ENCODE peak calls at places on chromosome 3, in nine cellular contexts. One of them, this sample, is unnamed. For H3K4me1, the result is how much of the 10 kb centered on the place peaks cover.

GRCh38 chr3:49406571-49407565 is 4.9 kb downstream of the RHOA start:
- DNase-seq in GM23248: no peak
- DNase-seq in adrenal gland: no peak
- DNase-seq in Panc1: no peak
- DNase-seq in body of pancreas: no peak
- DNase-seq in astrocyte: no peak
- DNase-seq in stomach: no peak
- DNase-seq in neural progenitor cell: no peak
- DNase-seq in heart left ventricle: no peak
- DNase-seq in this sample: no peak

GRCh38 chr3:52092891-52093290 is 36.5 kb upstream of the DUSP7 start:
- DNase-seq in stomach: no peak
- DNase-seq in Panc1: no peak
- DNase-seq in body of pancreas: no peak
- DNase-seq in GM23248: no peak
- DNase-seq in adrenal gland: no peak
- DNase-seq in neural progenitor cell: no peak
- DNase-seq in heart left ventricle: no peak
- DNase-seq in astrocyte: no peak
- DNase-seq in this sample: no peak

GRCh38 chr3:149332227-149332765 is 1.1 kb downstream of the TM4SF18 start:
- DNase-seq in astrocyte: no peak
- DNase-seq in heart left ventricle: no peak
- DNase-seq in Panc1: no peak
- DNase-seq in neural progenitor cell: no peak
- DNase-seq in adrenal gland: no peak
- DNase-seq in stomach: no peak
- DNase-seq in GM23248: peak
- DNase-seq in body of pancreas: no peak
- DNase-seq in this sample: no peak

GRCh38 chr3:194023501-194024280 is 112.3 kb upstream of the HES1 start:
- DNase-seq in astrocyte: no peak
- DNase-seq in stomach: no peak
- DNase-seq in GM23248: no peak
- DNase-seq in body of pancreas: no peak
- DNase-seq in adrenal gland: no peak
- DNase-seq in neural progenitor cell: no peak
- DNase-seq in heart left ventricle: no peak
- DNase-seq in Panc1: no peak
- DNase-seq in this sample: no peak

GRCh38 chr3:168061332-168061996 is 34.3 kb downstream of the GOLIM4 start:
- DNase-seq in Panc1: no peak
- DNase-seq in astrocyte: no peak
- DNase-seq in body of pancreas: no peak
- DNase-seq in adrenal gland: no peak
- DNase-seq in stomach: no peak
- DNase-seq in heart left ventricle: no peak
- DNase-seq in neural progenitor cell: no peak
- DNase-seq in GM23248: peak
- DNase-seq in this sample: no peak

GRCh38 chr3:101259485-101260341 is 60.7 kb downstream of the IMPG2 start:
- DNase-seq in astrocyte: no peak
- DNase-seq in GM23248: no peak
- DNase-seq in heart left ventricle: no peak
- DNase-seq in body of pancreas: no peak
- DNase-seq in neural progenitor cell: no peak
- DNase-seq in adrenal gland: no peak
- DNase-seq in stomach: no peak
- DNase-seq in Panc1: no peak
- DNase-seq in this sample: no peak

GRCh38 chr3:172512363-172512762 is 10.9 kb downstream of the TNFSF10 start:
- DNase-seq in Panc1: no peak
- DNase-seq in GM23248: no peak
- DNase-seq in neural progenitor cell: no peak
- DNase-seq in body of pancreas: peak
- DNase-seq in heart left ventricle: peak
- DNase-seq in adrenal gland: peak
- DNase-seq in astrocyte: peak
- DNase-seq in stomach: peak
- DNase-seq in this sample: peak

GRCh38 chr3:112109313-112109712 is 23.1 kb downstream of the C3orf52 start:
- DNase-seq in GM23248: no peak
- DNase-seq in Panc1: no peak
- DNase-seq in body of pancreas: no peak
- DNase-seq in adrenal gland: no peak
- DNase-seq in heart left ventricle: no peak
- DNase-seq in stomach: no peak
- DNase-seq in neural progenitor cell: no peak
- DNase-seq in astrocyte: no peak
- DNase-seq in this sample: no peak

GRCh38 chr3:17639765-17640164 is 102.7 kb downstream of the TBC1D5 start:
- DNase-seq in Panc1: peak
- DNase-seq in GM23248: peak
- DNase-seq in heart left ventricle: no peak
- DNase-seq in astrocyte: peak
- DNase-seq in adrenal gland: no peak
- DNase-seq in stomach: no peak
- DNase-seq in neural progenitor cell: no peak
- DNase-seq in body of pancreas: no peak
- DNase-seq in this sample: peak

GRCh38 chr3:48024401-48024800 is 8.2 kb upstream of the MAP4 start:
- DNase-seq in heart left ventricle: no peak
- DNase-seq in GM23248: peak
- DNase-seq in astrocyte: no peak
- DNase-seq in neural progenitor cell: no peak
- DNase-seq in Panc1: no peak
- DNase-seq in adrenal gland: no peak
- DNase-seq in body of pancreas: no peak
- DNase-seq in stomach: no peak
- DNase-seq in this sample: no peak

GRCh38 chr3:127688416-127689265 is 15.9 kb downstream of the ABTB1 start:
- DNase-seq in GM23248: peak
- DNase-seq in astrocyte: peak
- DNase-seq in body of pancreas: no peak
- DNase-seq in stomach: no peak
- DNase-seq in neural progenitor cell: peak
- DNase-seq in Panc1: no peak
- DNase-seq in heart left ventricle: no peak
- DNase-seq in adrenal gland: no peak
- DNase-seq in this sample: no peak

GRCh38 chr3:67386446-67386845 is 268.0 kb downstream of the SUCLG2 start:
- DNase-seq in neural progenitor cell: no peak
- DNase-seq in stomach: no peak
- DNase-seq in body of pancreas: no peak
- DNase-seq in adrenal gland: no peak
- DNase-seq in heart left ventricle: no peak
- DNase-seq in GM23248: no peak
- DNase-seq in Panc1: no peak
- DNase-seq in astrocyte: no peak
- DNase-seq in this sample: no peak

GRCh38 chr3:146540236-146540635 is 4.2 kb downstream of the PLSCR1 start:
- DNase-seq in stomach: no peak
- DNase-seq in GM23248: no peak
- DNase-seq in heart left ventricle: no peak
- DNase-seq in body of pancreas: no peak
- DNase-seq in Panc1: no peak
- DNase-seq in adrenal gland: no peak
- DNase-seq in neural progenitor cell: no peak
- DNase-seq in astrocyte: no peak
- DNase-seq in this sample: no peak

GRCh38 chr3:141261472-141262171 is 30.0 kb downstream of the PXYLP1 start:
- DNase-seq in body of pancreas: no peak
- DNase-seq in stomach: no peak
- DNase-seq in heart left ventricle: no peak
- DNase-seq in GM23248: peak
- DNase-seq in astrocyte: no peak
- DNase-seq in neural progenitor cell: no peak
- DNase-seq in Panc1: no peak
- DNase-seq in adrenal gland: no peak
- DNase-seq in this sample: no peak

GRCh38 chr3:120622870-120623718 is 27.0 kb downstream of the NDUFB4 start:
- DNase-seq in neural progenitor cell: peak
- DNase-seq in Panc1: peak
- DNase-seq in adrenal gland: no peak
- DNase-seq in GM23248: peak
- DNase-seq in astrocyte: peak
- DNase-seq in body of pancreas: no peak
- DNase-seq in stomach: no peak
- DNase-seq in heart left ventricle: no peak
- DNase-seq in this sample: no peak

GRCh38 chr3:52811452-52812011 is 16.9 kb downstream of the ITIH3 start:
- DNase-seq in heart left ventricle: no peak
- DNase-seq in stomach: no peak
- DNase-seq in body of pancreas: no peak
- DNase-seq in neural progenitor cell: no peak
- DNase-seq in astrocyte: no peak
- DNase-seq in GM23248: no peak
- DNase-seq in adrenal gland: no peak
- DNase-seq in Panc1: no peak
- DNase-seq in this sample: no peak

GRCh38 chr3:16242177-16242576 is 22.6 kb downstream of the DPH3 start:
- DNase-seq in adrenal gland: no peak
- DNase-seq in neural progenitor cell: no peak
- DNase-seq in heart left ventricle: no peak
- DNase-seq in astrocyte: no peak
- DNase-seq in Panc1: no peak
- DNase-seq in stomach: no peak
- DNase-seq in GM23248: no peak
- DNase-seq in body of pancreas: no peak
- DNase-seq in this sample: no peak

GRCh38 chr3:143327388-143327787 is 207.8 kb downstream of the CHST2 start:
- DNase-seq in stomach: no peak
- DNase-seq in body of pancreas: no peak
- DNase-seq in Panc1: no peak
- DNase-seq in heart left ventricle: no peak
- DNase-seq in astrocyte: no peak
- DNase-seq in adrenal gland: no peak
- DNase-seq in neural progenitor cell: no peak
- DNase-seq in GM23248: peak
- DNase-seq in this sample: no peak

GRCh38 chr3:49673131-49673714 is 928 bp upstream of the APEH start:
- DNase-seq in adrenal gland: no peak
- DNase-seq in GM23248: no peak
- DNase-seq in astrocyte: no peak
- DNase-seq in stomach: no peak
- DNase-seq in body of pancreas: no peak
- DNase-seq in Panc1: no peak
- DNase-seq in heart left ventricle: no peak
- DNase-seq in neural progenitor cell: peak
- DNase-seq in this sample: no peak

GRCh38 chr3:23712095-23712494 is 93.7 kb upstream of the UBE2E1 start:
- DNase-seq in adrenal gland: no peak
- DNase-seq in GM23248: peak
- DNase-seq in heart left ventricle: no peak
- DNase-seq in stomach: no peak
- DNase-seq in Panc1: no peak
- DNase-seq in body of pancreas: no peak
- DNase-seq in astrocyte: no peak
- DNase-seq in neural progenitor cell: no peak
- DNase-seq in this sample: no peak

DNA sequence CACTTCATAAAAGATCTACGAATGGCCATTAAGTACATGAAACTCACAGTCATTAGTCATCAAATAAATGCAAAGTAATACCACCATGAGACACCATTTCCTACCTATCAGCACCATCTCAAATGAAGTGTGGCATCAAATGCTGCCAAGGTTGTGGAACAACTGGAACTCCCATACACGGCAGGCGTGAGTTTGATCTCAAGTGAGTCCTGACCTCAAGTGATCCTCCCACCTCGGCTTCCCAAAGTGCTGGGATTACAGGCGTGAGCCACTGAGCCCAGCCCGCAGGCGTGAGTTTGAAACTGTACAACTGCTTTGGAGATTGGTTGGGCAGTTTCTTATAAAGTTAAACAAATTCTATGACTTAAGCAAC is 28.8 kb upstream of the HDAC11 start:
- DNase-seq in neural progenitor cell: no peak
- DNase-seq in heart left ventricle: no peak
- DNase-seq in GM23248: peak
- DNase-seq in Panc1: no peak
- DNase-seq in stomach: no peak
- DNase-seq in astrocyte: peak
- DNase-seq in body of pancreas: peak
- DNase-seq in adrenal gland: no peak
- DNase-seq in this sample: no peak
- H3K27ac ChIP-seq in neural progenitor cell: no peak
- H3K27ac ChIP-seq in heart left ventricle: peak
- H3K27ac ChIP-seq in GM23248: peak
- H3K27ac ChIP-seq in Panc1: peak
- H3K27ac ChIP-seq in stomach: peak
- H3K27ac ChIP-seq in astrocyte: peak
- H3K27ac ChIP-seq in body of pancreas: no peak
- H3K27ac ChIP-seq in adrenal gland: peak
- H3K27ac ChIP-seq in this sample: no peak

GRCh38 chr3:46542801-46543201 is 23.3 kb downstream of the LRRC2 start:
- DNase-seq in GM23248: no peak
- DNase-seq in adrenal gland: no peak
- DNase-seq in heart left ventricle: no peak
- DNase-seq in Panc1: no peak
- DNase-seq in astrocyte: no peak
- DNase-seq in stomach: no peak
- DNase-seq in neural progenitor cell: no peak
- DNase-seq in body of pancreas: no peak
- DNase-seq in this sample: no peak
- H3K4me1 ChIP-seq in GM23248: under half
- H3K4me1 ChIP-seq in adrenal gland: under half
- H3K4me1 ChIP-seq in heart left ventricle: under half
- H3K4me1 ChIP-seq in Panc1: under half
- H3K4me1 ChIP-seq in astrocyte: under half
- H3K4me1 ChIP-seq in stomach: under half
- H3K4me1 ChIP-seq in neural progenitor cell: under half
- H3K4me1 ChIP-seq in body of pancreas: under half
- H3K4me1 ChIP-seq in this sample: under half

GRCh38 chr3:72345237-72345878 is 502.9 kb downstream of the SHQ1 start:
- DNase-seq in GM23248: no peak
- DNase-seq in astrocyte: peak
- DNase-seq in stomach: no peak
- DNase-seq in adrenal gland: no peak
- DNase-seq in Panc1: no peak
- DNase-seq in neural progenitor cell: no peak
- DNase-seq in heart left ventricle: no peak
- DNase-seq in body of pancreas: no peak
- DNase-seq in this sample: no peak
- H3K27ac ChIP-seq in GM23248: peak
- H3K27ac ChIP-seq in astrocyte: no peak
- H3K27ac ChIP-seq in stomach: peak
- H3K27ac ChIP-seq in adrenal gland: no peak
- H3K27ac ChIP-seq in Panc1: no peak
- H3K27ac ChIP-seq in neural progenitor cell: no peak
- H3K27ac ChIP-seq in heart left ventricle: no peak
- H3K27ac ChIP-seq in body of pancreas: no peak
- H3K27ac ChIP-seq in this sample: no peak

DNA sequence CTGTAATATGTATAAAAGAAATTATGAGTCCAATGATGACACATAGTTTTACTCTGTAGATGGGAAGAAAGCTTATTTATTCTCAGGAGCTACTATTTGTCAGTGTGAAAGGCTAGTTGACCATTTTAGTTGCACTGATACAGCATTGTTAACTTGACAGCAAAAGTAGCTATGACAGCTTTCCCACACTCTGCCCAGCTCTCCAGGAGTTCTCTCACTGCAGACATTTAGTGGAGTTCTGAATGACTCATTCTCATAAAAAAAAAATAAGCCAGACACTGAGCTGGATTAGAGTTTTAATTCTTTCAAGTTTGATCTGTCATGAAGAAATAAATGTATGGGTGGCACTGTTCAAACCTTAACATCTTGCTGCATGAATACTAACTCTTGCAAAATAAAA is 77.2 kb upstream of the CFAP20DC start:
- DNase-seq in adrenal gland: no peak
- DNase-seq in GM23248: peak
- DNase-seq in stomach: no peak
- DNase-seq in Panc1: no peak
- DNase-seq in body of pancreas: no peak
- DNase-seq in heart left ventricle: no peak
- DNase-seq in neural progenitor cell: no peak
- DNase-seq in astrocyte: peak
- DNase-seq in this sample: no peak
- H3K4me1 ChIP-seq in adrenal gland: under half
- H3K4me1 ChIP-seq in GM23248: under half
- H3K4me1 ChIP-seq in stomach: under half
- H3K4me1 ChIP-seq in Panc1: under half
- H3K4me1 ChIP-seq in body of pancreas: under half
- H3K4me1 ChIP-seq in heart left ventricle: under half
- H3K4me1 ChIP-seq in neural progenitor cell: under half
- H3K4me1 ChIP-seq in astrocyte: under half
- H3K4me1 ChIP-seq in this sample: under half

This sample was measured in thoracic aorta.